ENCODE peak calls at places on chromosome 4, in five cellular contexts. V, R, Q, Z and F are unnamed samples.
A peak's percentile ranks its signal among the peaks of the same experiment; 100 is the strongest.

GRCh38 chr4:124121511-124121934 is 591.0 kb downstream of the ANKRD50 start:
- DNase-seq in V (no peak), R (no peak), Q (no peak), Z (no peak), F (no peak)

GRCh38 chr4:41146716-41147506 is 67.4 kb downstream of the APBB2 start:
- DNase-seq in V (no peak), R (no peak), Q (no peak), Z (no peak), F (no peak)

GRCh38 chr4:56622176-56622575 is 58.9 kb downstream of the HOPX start:
- DNase-seq in V (no peak), R (no peak), Q (no peak), Z (no peak), F (no peak)

GRCh38 chr4:20432098-20432497 is 180.4 kb downstream of the SLIT2 start:
- DNase-seq in V (no peak), R (no peak), Q (no peak), Z (no peak), F (no peak)

GRCh38 chr4:15906024-15906443 is 32.5 kb downstream of the FGFBP1 start:
- DNase-seq in V (no peak), R (no peak), Q (no peak), Z (peak; percentile 89), F (no peak)

GRCh38 chr4:52477191-52477590 is 181.9 kb downstream of the USP46 start:
- DNase-seq in V (no peak), R (no peak), Q (no peak), Z (no peak), F (no peak)

GRCh38 chr4:110310795-110311194 is 112.4 kb upstream of the ELOVL6 start:
- DNase-seq in V (no peak), R (no peak), Q (no peak), Z (no peak), F (no peak)

GRCh38 chr4:107988763-107989035 is 990 bp upstream of the HADH start:
- DNase-seq in V (no peak), R (no peak), Q (no peak), Z (peak; percentile 35), F (no peak)

GRCh38 chr4:47535567-47536147 is 50.6 kb downstream of the ATP10D start:
- DNase-seq in V (no peak), R (no peak), Q (no peak), Z (no peak), F (no peak)

GRCh38 chr4:118732591-118733330 is 47.6 kb downstream of the METTL14 start:
- DNase-seq in V (no peak), R (no peak), Q (no peak), Z (no peak), F (no peak)

GRCh38 chr4:107130157-107130556 is 94.0 kb upstream of the DKK2 start:
- DNase-seq in V (no peak), R (no peak), Q (no peak), Z (no peak), F (no peak)

GRCh38 chr4:20832821-20833220 is 132.6 kb downstream of the PACRGL start:
- DNase-seq in V (no peak), R (no peak), Q (no peak), Z (no peak), F (no peak)

GRCh38 chr4:113773014-113773413 is 11.5 kb upstream of the CAMK2D start:
- DNase-seq in V (no peak), R (no peak), Q (no peak), Z (no peak), F (no peak)

GRCh38 chr4:34766935-34767859 is 1477.1 kb downstream of the ARAP2 start:
- DNase-seq in V (no peak), R (no peak), Q (no peak), Z (no peak), F (no peak)

GRCh38 chr4:24657768-24658617 is 73.6 kb upstream of the DHX15 start:
- DNase-seq in V (no peak), R (peak; percentile 41), Q (no peak), Z (peak; percentile 70), F (no peak)

GRCh38 chr4:99447079-99447478 is 11.9 kb upstream of the ADH7 start:
- DNase-seq in V (no peak), R (no peak), Q (peak; percentile 7), Z (peak; percentile 30), F (no peak)

GRCh38 chr4:39998659-39999345 is 21.1 kb upstream of the PDS5A start:
- DNase-seq in V (no peak), R (no peak), Q (no peak), Z (no peak), F (no peak)

GRCh38 chr4:40000711-40001110 is 23.0 kb upstream of the PDS5A start:
- DNase-seq in V (no peak), R (no peak), Q (no peak), Z (no peak), F (no peak)

GRCh38 chr4:40003986-40004385 is 26.3 kb upstream of the PDS5A start:
- DNase-seq in V (peak; percentile 12), R (no peak), Q (peak; percentile 16), Z (peak; percentile 29), F (no peak)
- H3K27ac ChIP-seq in V (no peak overlapping the region), R (no peak overlapping the region), Q (no peak overlapping the region), Z (no peak overlapping the region), F (no peak overlapping the region)

DNA sequence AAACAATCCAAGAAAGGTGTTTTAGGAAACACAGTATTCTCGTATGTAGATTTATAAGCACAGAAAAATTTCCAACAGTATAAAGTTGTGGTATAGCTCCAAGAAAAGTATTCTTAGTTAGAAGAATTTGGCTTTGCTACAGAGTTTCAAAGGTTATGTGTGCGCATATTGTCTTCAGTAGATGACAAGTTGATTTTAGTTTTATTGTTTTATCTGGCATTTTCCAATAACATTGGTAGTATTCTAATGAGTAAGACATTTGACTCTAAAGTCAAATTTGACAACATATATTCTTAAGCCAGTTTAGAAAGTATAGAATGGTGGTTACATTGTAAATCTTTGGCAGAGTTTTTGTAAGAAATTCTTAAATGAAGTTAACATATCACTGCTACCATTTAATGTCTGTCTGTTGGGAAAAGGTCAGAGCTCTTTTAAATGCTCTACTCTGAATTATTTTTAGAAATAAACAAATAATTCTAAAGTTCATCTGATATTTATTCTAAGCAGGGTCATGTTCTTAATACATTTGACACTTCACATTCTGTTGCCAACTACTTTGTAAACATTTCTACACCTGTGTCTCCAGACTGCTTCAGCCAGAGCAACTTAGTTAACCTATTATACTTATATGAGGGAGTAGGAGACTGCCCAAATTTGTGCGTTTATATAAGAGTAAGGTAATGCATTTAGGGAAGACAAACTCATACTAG is 30.0 kb downstream of the CLCN3 start:
- DNase-seq in V (no peak), R (no peak), Q (no peak), Z (no peak), F (no peak)
- TF ChIP-seq CTCF in V (no peak), R (no peak), Q (no peak), Z (no peak), F (no peak)

GRCh38 chr4:82260632-82261031 is 113.2 kb downstream of the HNRNPD start:
- DNase-seq in V (no peak), R (no peak), Q (no peak), Z (no peak), F (no peak)
- H3K27ac ChIP-seq in V (no peak overlapping the region), R (no peak overlapping the region), Q (no peak overlapping the region), Z (no peak overlapping the region), F (no peak overlapping the region)

GRCh38 chr4:188053302-188053701 is 56.1 kb downstream of the TRIML2 start:
- DNase-seq in V (no peak), R (no peak), Q (no peak), Z (no peak), F (no peak)
- TF ChIP-seq CTCF in V (no peak), R (no peak), Q (no peak), Z (no peak), F (no peak)

GRCh38 chr4:73707918-73708577 is 32.3 kb upstream of the CXCL8 start:
- DNase-seq in V (peak; percentile 57), R (peak; percentile 74), Q (peak; percentile 60), Z (peak; percentile 87), F (peak; percentile 78)
- H3K27ac ChIP-seq in V (no peak overlapping the region), R (no peak overlapping the region), Q (peak overlapping the region; percentile 33), Z (peak overlapping the region; percentile 74), F (no peak overlapping the region)

GRCh38 chr4:21879187-21879586 is 69.4 kb downstream of the KCNIP4 start:
- DNase-seq in V (no peak), R (no peak), Q (no peak), Z (no peak), F (no peak)
- TF ChIP-seq CTCF in V (no peak), R (no peak), Q (peak; percentile 6), Z (no peak), F (no peak)

DNA sequence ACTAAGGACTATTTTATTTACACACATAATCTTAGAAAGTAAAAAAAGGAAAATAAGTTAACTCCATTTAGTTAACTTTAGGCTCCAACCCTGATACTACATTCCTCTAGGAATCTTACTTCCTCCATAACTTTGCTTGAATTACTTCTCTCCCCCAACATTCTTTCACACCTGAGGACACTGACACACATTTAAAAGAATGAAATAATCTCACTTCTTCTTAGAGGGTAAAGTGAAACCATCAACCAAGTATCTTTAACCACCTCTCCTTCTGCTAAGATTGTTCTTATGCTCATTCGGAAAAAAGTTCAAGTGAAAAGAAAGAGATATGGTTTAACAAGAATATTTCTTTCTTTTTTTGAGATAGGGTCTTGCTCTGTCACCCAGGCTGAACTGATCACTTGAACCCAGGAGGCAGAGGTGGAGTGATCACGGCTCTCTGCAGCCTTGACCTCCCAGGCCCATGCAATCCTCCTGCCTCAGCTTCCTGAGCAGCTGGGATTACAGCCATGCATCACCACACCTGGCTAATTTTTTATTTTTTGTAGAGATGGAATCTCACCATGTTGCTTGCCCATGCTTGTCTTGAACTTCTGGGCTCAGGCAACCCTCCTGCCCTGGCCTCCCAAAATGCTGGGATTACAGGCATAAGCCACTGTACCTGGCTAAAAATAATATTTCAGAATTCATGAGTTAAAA is 28.5 kb downstream of the SLC25A4 start:
- DNase-seq in V (no peak), R (no peak), Q (no peak), Z (no peak), F (no peak)
- H3K27ac ChIP-seq in V (no peak overlapping the region), R (no peak overlapping the region), Q (no peak overlapping the region), Z (no peak overlapping the region), F (no peak overlapping the region)

GRCh38 chr4:73311428-73311827 is 52.8 kb upstream of the ANKRD17 start:
- DNase-seq in V (no peak), R (no peak), Q (peak; percentile 42), Z (no peak), F (no peak)
- TF ChIP-seq CTCF in V (peak; percentile 46), R (peak; percentile 29), Q (peak; percentile 40), Z (no peak), F (no peak)

DNA sequence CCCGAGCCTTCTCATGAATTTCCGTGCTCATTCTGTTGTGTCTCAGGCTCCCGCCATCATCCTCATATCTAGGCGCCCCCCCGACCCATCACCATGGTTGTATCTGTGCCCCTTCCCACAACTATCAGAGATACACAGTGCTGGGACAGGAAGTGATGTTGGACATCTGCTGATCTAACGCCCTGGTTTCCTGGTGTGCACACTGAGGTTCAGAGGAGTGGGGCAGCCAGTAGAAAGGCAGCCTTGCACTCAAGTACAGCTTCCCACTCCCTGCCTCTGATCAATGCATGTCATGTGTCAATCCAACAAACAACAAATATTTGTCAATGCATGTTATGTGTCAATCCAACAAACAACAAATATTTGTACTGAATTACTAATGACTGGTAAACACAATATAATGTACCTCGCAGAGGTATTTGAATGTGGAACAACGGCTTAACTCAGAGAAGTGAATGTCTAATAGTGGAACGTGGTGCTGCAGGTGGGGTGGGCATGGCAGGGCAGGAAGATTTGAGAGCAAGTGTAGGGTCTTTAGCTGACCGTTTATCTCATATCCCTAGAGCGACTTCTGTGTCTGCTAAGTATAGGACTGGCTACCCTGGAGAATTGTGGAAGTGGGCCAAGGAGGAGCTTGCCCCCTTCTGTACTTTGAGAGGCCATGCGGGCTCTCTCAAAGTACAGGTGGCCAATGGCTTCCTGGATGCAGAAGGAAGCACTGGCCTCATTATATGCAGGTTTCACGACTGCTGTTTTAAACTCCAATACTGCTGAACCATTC is 10.3 kb upstream of the SEL1L3 start:
- DNase-seq in V (no peak), R (no peak), Q (no peak), Z (no peak), F (no peak)
- H3K27ac ChIP-seq in V (no peak overlapping the region), R (no peak overlapping the region), Q (no peak overlapping the region), Z (peak overlapping the region; percentile 42), F (no peak overlapping the region)